ENCODE peak calls at places on chromosomes 2 and 18, in five cellular contexts. B is left ventricle myocardium inferior, K is right atrium auricular region, D is aorta, R is HEK293T. Y is an unnamed sample.

GRCh38 chr2:171436307-171436706 is 2.3 kb downstream of the DCAF17 start:
- DNase-seq in B (no peak), K (no peak), D (no peak), R (no peak), Y (no peak)

GRCh38 chr2:237434916-237435315 is 21.0 kb upstream of the COL6A3 start:
- DNase-seq in B (no peak), K (no peak), D (no peak), R (no peak), Y (no peak)

GRCh38 chr18:54689319-54689718 is 98.3 kb downstream of the DYNAP start:
- DNase-seq in B (no peak), K (no peak), D (no peak), R (no peak), Y (no peak)

GRCh38 chr2:11365096-11365856 is 20.8 kb upstream of the ROCK2 start:
- DNase-seq in B (no peak), K (no peak), D (no peak), R (no peak), Y (no peak)

GRCh38 chr2:134739261-134739878 is 20.6 kb upstream of the TMEM163 start:
- DNase-seq in B (no peak), K (no peak), D (no peak), R (no peak), Y (no peak)

GRCh38 chr2:83386559-83386958 is 1072.5 kb downstream of the SUCLG1 start:
- DNase-seq in B (no peak), K (no peak), D (no peak), R (no peak), Y (no peak)

GRCh38 chr2:96359310-96359709 is 23.7 kb downstream of the NCAPH start:
- DNase-seq in B (peak; percentile 41), K (no peak), D (no peak), R (no peak), Y (no peak)

GRCh38 chr2:224596289-224596688 is 11.1 kb upstream of the CUL3 start:
- DNase-seq in B (no peak), K (no peak), D (no peak), R (no peak), Y (no peak)

GRCh38 chr2:100518801-100519200 is 44.0 kb upstream of the PDCL3 start:
- DNase-seq in B (no peak), K (no peak), D (no peak), R (no peak), Y (no peak)

GRCh38 chr2:25994509-25994908 is 12.2 kb upstream of the KIF3C start:
- DNase-seq in B (no peak), K (no peak), D (no peak), R (no peak), Y (no peak)

GRCh38 chr18:46253498-46253897 is 149.3 kb downstream of the HAUS1 start:
- DNase-seq in B (no peak), K (no peak), D (no peak), R (no peak), Y (no peak)